ENCODE peak calls at places on chromosomes 7 and 10, in nine cellular contexts. J is glutamatergic neuron; L is HCT116; A is fibroblast of the conjunctiva; F is CD14-positive monocyte; R is stimulated activated effector memory CD8-positive, alpha-beta T cell treated with anti-CD3 and anti-CD28 coated beads, Interleukin-12 subunit alpha, Interleukin-12 subunit beta, amount 100 ng/mL, for 72 hours; U is occipital lobe; Z is ELR; G is LNCaP clone FGC. M is an unnamed sample.

GRCh38 chr10:855079-855478 is 76.4 kb downstream of the LARP4B start:
- DNase-seq in J (no peak), L (no peak), A (no peak), F (no peak), R (no peak), U (no peak), Z (no peak), G (no peak), M (no peak)

GRCh38 chr7:1393421-1393820 is 65.8 kb downstream of the MICALL2 start:
- DNase-seq in J (no peak), L (no peak), A (no peak), F (no peak), R (no peak), U (no peak), Z (no peak), G (no peak), M (no peak)

GRCh38 chr7:36114355-36114754 is 38.7 kb upstream of the EEPD1 start:
- DNase-seq in J (no peak), L (no peak), A (no peak), F (no peak), R (no peak), U (no peak), Z (no peak), G (no peak), M (no peak)

GRCh38 chr10:79132681-79133381 is 64.1 kb downstream of the ZMIZ1 start:
- DNase-seq in J (peak; percentile 71), L (no peak), A (no peak), F (no peak), R (no peak), U (no peak), Z (no peak), G (no peak), M (no peak)

GRCh38 chr7:29881724-29882123 is 75.4 kb downstream of the WIPF3 start:
- DNase-seq in J (no peak), L (no peak), A (no peak), F (no peak), R (no peak), U (no peak), Z (no peak), G (no peak), M (no peak)

GRCh38 chr10:78916227-78916626 is 152.5 kb upstream of the ZMIZ1 start:
- DNase-seq in J (no peak), L (no peak), A (no peak), F (no peak), R (no peak), U (peak; percentile 19), Z (no peak), G (no peak), M (no peak)

GRCh38 chr7:106353944-106354343 is 69.2 kb upstream of the NAMPT start:
- DNase-seq in J (no peak), L (no peak), A (no peak), F (no peak), R (no peak), U (no peak), Z (no peak), G (no peak), M (no peak)

GRCh38 chr7:35624299-35625186 is 70.4 kb downstream of the HERPUD2 start:
- DNase-seq in J (peak; percentile 52), L (peak; percentile 23), A (no peak), F (no peak), R (peak; percentile 70), U (peak; percentile 13), Z (peak; percentile 63), G (no peak), M (no peak)

GRCh38 chr10:108465871-108466641 is 1301.5 kb upstream of the SORCS1 start:
- DNase-seq in J (peak; percentile 57), L (no peak), A (no peak), F (no peak), R (no peak), U (peak; percentile 6), Z (peak; percentile 47), G (no peak), M (no peak)

GRCh38 chr10:112361951-112362770 is 11.8 kb upstream of the ACSL5 start:
- DNase-seq in J (no peak), L (no peak), A (no peak), F (no peak), R (peak; percentile 38), U (no peak), Z (peak; percentile 57), G (peak; percentile 97), M (no peak)

GRCh38 chr7:10418985-10419384 is 554.7 kb upstream of the PHF14 start:
- DNase-seq in J (no peak), L (no peak), A (no peak), F (no peak), R (no peak), U (no peak), Z (no peak), G (no peak), M (no peak)

GRCh38 chr10:121659236-121659635 is 61.0 kb upstream of the FGFR2 start:
- DNase-seq in J (no peak), L (no peak), A (no peak), F (no peak), R (no peak), U (no peak), Z (no peak), G (no peak), M (no peak)

GRCh38 chr10:100186253-100186780 is 488 bp upstream of the ERLIN1 start:
- DNase-seq in J (peak; percentile 34), L (no peak), A (peak; percentile 27), F (no peak), R (no peak), U (peak; percentile 31), Z (peak; percentile 58), G (no peak), M (no peak)

GRCh38 chr10:17737021-17737965 is 14.7 kb upstream of the TMEM236 start:
- DNase-seq in J (no peak), L (no peak), A (peak; percentile 20), F (no peak), R (no peak), U (no peak), Z (peak; percentile 69), G (no peak), M (no peak)

GRCh38 chr7:53984776-53985175 is 557.4 kb upstream of the VSTM2A start:
- DNase-seq in J (no peak), L (no peak), A (no peak), F (no peak), R (no peak), U (no peak), Z (no peak), G (no peak), M (no peak)

GRCh38 chr7:73701357-73701995 is 18.0 kb downstream of the STX1A start:
- DNase-seq in J (peak; percentile 78), L (peak; percentile 68), A (peak; percentile 35), F (peak; percentile 71), R (no peak), U (peak; percentile 43), Z (peak; percentile 78), G (no peak), M (no peak)

GRCh38 chr10:43251664-43252165 is 15.2 kb downstream of the RASGEF1A start:
- DNase-seq in J (no peak), L (no peak), A (no peak), F (peak; percentile 27), R (peak; percentile 46), U (no peak), Z (no peak), G (no peak), M (no peak)

GRCh38 chr7:80392229-80393169 is 119.4 kb downstream of the GNAT3 start:
- DNase-seq in J (no peak), L (peak; percentile 7), A (no peak), F (no peak), R (no peak), U (no peak), Z (peak; percentile 66), G (no peak), M (no peak)

GRCh38 chr7:36358589-36358988 is 31.1 kb upstream of the ANLN start:
- DNase-seq in J (no peak), L (no peak), A (no peak), F (no peak), R (no peak), U (no peak), Z (no peak), G (no peak), M (no peak)

GRCh38 chr7:2853147-2853546 is 9.0 kb upstream of the GNA12 start:
- DNase-seq in J (no peak), L (no peak), A (no peak), F (no peak), R (no peak), U (no peak), Z (no peak), G (no peak), M (no peak)

GRCh38 chr7:37354661-37355131 is 94.0 kb downstream of the ELMO1 start:
- DNase-seq in J (no peak), L (no peak), A (peak; percentile 40), F (peak; percentile 58), R (peak; percentile 65), U (no peak), Z (no peak), G (no peak), M (peak; percentile 7)

GRCh38 chr7:25260862-25261454 is 32.7 kb upstream of the NPVF start:
- DNase-seq in J (no peak), L (no peak), A (peak; percentile 34), F (no peak), R (no peak), U (no peak), Z (peak; percentile 57), G (no peak), M (no peak)

GRCh38 chr10:22652988-22653431 is 61.4 kb downstream of the PIP4K2A start:
- DNase-seq in J (no peak), L (no peak), A (no peak), F (no peak), R (peak; percentile 73), U (no peak), Z (no peak), G (no peak), M (no peak)

GRCh38 chr10:88994034-88994433 is 3.4 kb downstream of the FAS start:
- DNase-seq in J (no peak), L (no peak), A (no peak), F (no peak), R (no peak), U (no peak), Z (peak; percentile 35), G (no peak), M (no peak)

GRCh38 chr10:11612004-11613001 is 853 bp upstream of the USP6NL start:
- DNase-seq in J (no peak), L (no peak), A (no peak), F (no peak), R (no peak), U (no peak), Z (no peak), G (no peak), M (no peak)

GRCh38 chr7:6420680-6421079 is 27.1 kb downstream of the DAGLB start:
- DNase-seq in J (no peak), L (no peak), A (no peak), F (no peak), R (no peak), U (no peak), Z (no peak), G (no peak), M (no peak)

GRCh38 chr10:60496181-60496580 is 106.5 kb upstream of the ANK3 start:
- DNase-seq in J (no peak), L (no peak), A (no peak), F (no peak), R (no peak), U (no peak), Z (no peak), G (no peak), M (no peak)

GRCh38 chr10:79163663-79163970 is 94.9 kb downstream of the ZMIZ1 start:
- DNase-seq in J (no peak), L (no peak), A (no peak), F (no peak), R (no peak), U (no peak), Z (no peak), G (no peak), M (no peak)

GRCh38 chr10:5930272-5930671 is 40.2 kb downstream of the FBH1 start:
- DNase-seq in J (no peak), L (no peak), A (no peak), F (no peak), R (no peak), U (no peak), Z (no peak), G (no peak), M (no peak)

GRCh38 chr7:112049555-112049954 is 156.6 kb downstream of the DOCK4 start:
- DNase-seq in J (no peak), L (no peak), A (no peak), F (no peak), R (no peak), U (no peak), Z (no peak), G (no peak), M (no peak)

GRCh38 chr10:75974080-75974479 is 542.7 kb downstream of the LRMDA start:
- DNase-seq in J (no peak), L (no peak), A (no peak), F (no peak), R (no peak), U (no peak), Z (no peak), G (no peak), M (no peak)

M was measured in kidney epithelial cell.